ENCODE peak calls at places on chromosomes 4 and X, in seven cellular contexts. P is activated naive CD8-positive, alpha-beta T cell treated with anti-CD3 and anti-CD28 coated beads, Interleukin-2, amount 10 ng/mL, durations not matched to agents 7 days and 5 days; C is trophoblast cell; U is astrocyte; X is HEK293T; I is coronary artery; Q is nucleus accumbens. T is an unnamed sample.

GRCh38 chr4:47891928-47892327 is 22.5 kb downstream of the NFXL1 start:
- DNase-seq in P (no peak), I (no peak), U (no peak), Q (no peak), C (no peak), X (no peak), T (no peak)

GRCh38 chrX:28205905-28206304 is 224.7 kb upstream of the DCAF8L1 start:
- DNase-seq in Q (no peak), U (no peak), I (no peak), C (no peak), X (peak), P (no peak), T (no peak)

GRCh38 chrX:41273638-41274037 is 60.3 kb upstream of the DDX3X start:
- DNase-seq in P (no peak), U (peak), Q (no peak), C (no peak), X (no peak), I (no peak), T (no peak)

GRCh38 chrX:25125483-25125882 is 109.7 kb upstream of the ARX start:
- DNase-seq in P (no peak), C (no peak), I (no peak), Q (no peak), U (no peak), X (no peak), T (no peak)

GRCh38 chr4:96247096-96247495 is 407.2 kb downstream of the PDHA2 start:
- DNase-seq in U (no peak), C (no peak), X (no peak), P (no peak), Q (no peak), I (no peak), T (no peak)

GRCh38 chr4:145297556-145297955 is 117.2 kb upstream of the OTUD4 start:
- DNase-seq in P (no peak), X (no peak), C (no peak), U (no peak), I (no peak), Q (no peak), T (no peak)

GRCh38 chr4:7295917-7296660 is 103.8 kb downstream of the SORCS2 start:
- DNase-seq in C (no peak), P (no peak), X (peak), I (no peak), U (no peak), Q (no peak), T (no peak)

GRCh38 chrX:79170632-79171031 is 26.1 kb downstream of the GPR174 start:
- DNase-seq in P (no peak), X (no peak), I (no peak), C (no peak), Q (no peak), U (no peak), T (no peak)

GRCh38 chr4:152678841-152679240 is 956 bp downstream of the TMEM154 start:
- DNase-seq in C (no peak), U (no peak), P (no peak), X (no peak), Q (no peak), I (no peak), T (no peak)

GRCh38 chr4:17468638-17469221 is 43.2 kb downstream of the QDPR start:
- DNase-seq in X (peak), U (peak), Q (no peak), I (no peak), P (no peak), C (no peak), T (no peak)

GRCh38 chr4:88333741-88334405 is 44.8 kb upstream of the HERC6 start:
- DNase-seq in U (peak), Q (no peak), C (no peak), X (no peak), P (no peak), I (no peak), T (no peak)

GRCh38 chr4:54819044-54819443 is 161.3 kb downstream of the KIT start:
- DNase-seq in X (no peak), I (no peak), P (no peak), C (no peak), U (no peak), Q (no peak), T (no peak)

GRCh38 chr4:14143892-14144291 is 516.4 kb upstream of the BOD1L1 start:
- DNase-seq in X (no peak), P (no peak), U (no peak), I (no peak), Q (no peak), C (no peak), T (no peak)

GRCh38 chrX:20472148-20472547 is 205.4 kb upstream of the RPS6KA3 start:
- DNase-seq in X (no peak), P (no peak), I (no peak), Q (no peak), C (no peak), U (no peak), T (no peak)

GRCh38 chrX:39309721-39310152 is 508.5 kb downstream of the MID1IP1 start:
- DNase-seq in X (no peak), I (no peak), C (no peak), Q (no peak), U (peak), P (no peak), T (no peak)

GRCh38 chrX:107450823-107451509 is 1.5 kb downstream of the FRMPD3 start:
- DNase-seq in X (peak), P (peak), U (no peak), C (no peak), I (no peak), Q (no peak), T (no peak)

GRCh38 chrX:153494541-153495361 is at the start of gene BGN:
- DNase-seq in X (peak), P (no peak), C (peak), U (peak), Q (no peak), I (no peak), T (no peak)

GRCh38 chrX:16445166-16445752 is 204.7 kb upstream of the S100G start:
- DNase-seq in P (no peak), Q (no peak), C (no peak), X (peak), U (peak), I (no peak), T (no peak)

GRCh38 chr4:89196745-89197144 is 85.4 kb downstream of the TIGD2 start:
- DNase-seq in P (no peak), Q (no peak), U (peak), I (no peak), X (no peak), C (no peak), T (no peak)

GRCh38 chr4:111991797-111992196 is 153.5 kb upstream of the FAM241A start:
- DNase-seq in C (no peak), Q (no peak), U (peak), I (no peak), P (no peak), X (no peak), T (no peak)

GRCh38 chr4:186765673-186766546 is 42.3 kb upstream of the FAT1 start:
- DNase-seq in X (no peak), Q (no peak), U (peak), I (no peak), C (peak), P (no peak), T (no peak)

GRCh38 chrX:7514871-7515599 is 327.9 kb upstream of the VCX start:
- DNase-seq in P (no peak), Q (no peak), I (no peak), C (no peak), U (no peak), X (no peak), T (no peak)

T was measured in lower lobe of right lung.